ENCODE peak calls at places on chromosomes 13 and 19, in ten cellular contexts. W is K562, C is thyroid gland, H is nephron progenitor cell, Y is psoas muscle, X is fibroblast of lung, P is glutamatergic neuron, E is tibial nerve, N is GM10248, G is RWPE1. V is an unnamed sample.

GRCh38 chr13:50353651-50354415 is 338.6 kb downstream of the KCNRG start:
- DNase-seq in W (no peak), C (peak), H (no peak), Y (no peak), X (peak), P (no peak), E (no peak), N (no peak), G (peak), V (peak)

GRCh38 chr19:28643284-28643683 is 569.7 kb downstream of the UQCRFS1 start:
- DNase-seq in W (no peak), C (no peak), H (no peak), Y (no peak), X (no peak), P (no peak), E (no peak), N (no peak), G (no peak), V (no peak)

GRCh38 chr13:74889321-74889720 is 592.6 kb downstream of the TBC1D4 start:
- DNase-seq in W (no peak), C (no peak), H (no peak), Y (no peak), X (peak), P (no peak), E (no peak), N (no peak), G (peak), V (no peak)

GRCh38 chr13:65631078-65631477 is 1599.1 kb downstream of the PCDH9 start:
- DNase-seq in W (no peak), C (no peak), H (no peak), Y (no peak), X (peak), P (no peak), E (no peak), N (no peak), G (no peak), V (no peak)

GRCh38 chr13:38381840-38382239 is 32.2 kb downstream of the UFM1 start:
- DNase-seq in W (no peak), C (no peak), H (no peak), Y (no peak), X (peak), P (no peak), E (no peak), N (no peak), G (no peak), V (no peak)

GRCh38 chr19:3653865-3654513 is 27.4 kb upstream of the CACTIN start:
- DNase-seq in W (peak), C (no peak), H (no peak), Y (no peak), X (no peak), P (peak), E (no peak), N (no peak), G (no peak), V (no peak)

GRCh38 chr19:55474269-55475265 is 1.9 kb upstream of the ZNF628 start:
- DNase-seq in W (no peak), C (peak), H (no peak), Y (no peak), X (no peak), P (no peak), E (no peak), N (no peak), G (no peak), V (no peak)

GRCh38 chr19:51097166-51097736 is 11.0 kb downstream of the CTU1 start:
- DNase-seq in W (peak), C (peak), H (peak), Y (peak), X (peak), P (peak), E (peak), N (peak), G (peak), V (no peak)

GRCh38 chr19:3983936-3984583 is 1.2 kb downstream of the EEF2 start:
- DNase-seq in W (no peak), C (peak), H (peak), Y (peak), X (peak), P (no peak), E (no peak), N (no peak), G (no peak), V (no peak)

GRCh38 chr19:55535579-55536350 is 1.2 kb downstream of the SBK2 start:
- DNase-seq in W (no peak), C (no peak), H (no peak), Y (no peak), X (no peak), P (no peak), E (no peak), N (no peak), G (no peak), V (no peak)

GRCh38 chr13:66969291-66969690 is 260.8 kb downstream of the PCDH9 start:
- DNase-seq in W (no peak), C (no peak), H (no peak), Y (no peak), X (no peak), P (no peak), E (no peak), N (no peak), G (no peak), V (no peak)

GRCh38 chr13:90564566-90564965 is 782.9 kb upstream of the MIR17HG start:
- DNase-seq in W (no peak), C (no peak), H (no peak), Y (no peak), X (no peak), P (no peak), E (no peak), N (no peak), G (no peak), V (no peak)

GRCh38 chr19:6551091-6551490 is 20.3 kb downstream of the TNFSF9 start:
- DNase-seq in W (no peak), C (no peak), H (no peak), Y (no peak), X (no peak), P (no peak), E (no peak), N (no peak), G (no peak), V (no peak)

GRCh38 chr13:95296326-95296939 is 4.8 kb downstream of the ABCC4 start:
- DNase-seq in W (no peak), C (peak), H (peak), Y (peak), X (no peak), P (peak), E (no peak), N (peak), G (peak), V (no peak)

GRCh38 chr19:18831524-18832330 is at the start of gene UPF1:
- DNase-seq in W (peak), C (peak), H (peak), Y (peak), X (peak), P (peak), E (peak), N (peak), G (peak), V (peak)

GRCh38 chr19:495440-496332 is 600 bp upstream of the MADCAM1 start:
- DNase-seq in W (peak), C (no peak), H (peak), Y (peak), X (peak), P (peak), E (no peak), N (peak), G (no peak), V (no peak)

GRCh38 chr13:111051041-111051440 is 64.1 kb upstream of the ARHGEF7 start:
- DNase-seq in W (no peak), C (no peak), H (no peak), Y (no peak), X (no peak), P (no peak), E (no peak), N (no peak), G (no peak), V (no peak)

GRCh38 chr13:109712187-109712601 is 74.2 kb downstream of the IRS2 start:
- DNase-seq in W (peak), C (no peak), H (no peak), Y (no peak), X (no peak), P (no peak), E (no peak), N (no peak), G (no peak), V (no peak)

GRCh38 chr19:8212212-8212611 is 3.0 kb downstream of the CERS4 start:
- DNase-seq in W (no peak), C (no peak), H (no peak), Y (no peak), X (no peak), P (no peak), E (no peak), N (no peak), G (no peak), V (no peak)

GRCh38 chr13:81990652-81991051 is 1649.7 kb upstream of the SPRY2 start:
- DNase-seq in W (no peak), C (no peak), H (peak), Y (no peak), X (no peak), P (no peak), E (no peak), N (no peak), G (no peak), V (no peak)

GRCh38 chr19:52492201-52492960 is 35.1 kb upstream of the ZNF808 start:
- DNase-seq in W (peak), C (peak), H (peak), Y (no peak), X (no peak), P (peak), E (no peak), N (no peak), G (no peak), V (no peak)

GRCh38 chr13:51148223-51148951 is 37.3 kb upstream of the C13orf42 start:
- DNase-seq in W (no peak), C (no peak), H (peak), Y (no peak), X (no peak), P (peak), E (no peak), N (no peak), G (no peak), V (no peak)

GRCh38 chr19:41945135-41945766 is 13.9 kb downstream of the RABAC1 start:
- DNase-seq in W (no peak), C (peak), H (no peak), Y (no peak), X (no peak), P (no peak), E (no peak), N (peak), G (no peak), V (no peak)

GRCh38 chr19:24054044-24054935 is 32.7 kb upstream of the ZNF254 start:
- DNase-seq in W (no peak), C (no peak), H (no peak), Y (no peak), X (peak), P (no peak), E (no peak), N (no peak), G (peak), V (peak)

GRCh38 chr19:5828661-5829566 is 10.6 kb downstream of the FUT6 start:
- DNase-seq in W (peak), C (peak), H (peak), Y (no peak), X (peak), P (peak), E (no peak), N (peak), G (no peak), V (no peak)

GRCh38 chr13:70723732-70724131 is 615.5 kb upstream of the KLHL1 start:
- DNase-seq in W (no peak), C (no peak), H (no peak), Y (no peak), X (peak), P (no peak), E (no peak), N (no peak), G (no peak), V (no peak)

GRCh38 chr13:83423361-83423760 is 458.9 kb downstream of the SLITRK1 start:
- DNase-seq in W (no peak), C (no peak), H (no peak), Y (no peak), X (no peak), P (no peak), E (no peak), N (no peak), G (no peak), V (no peak)

GRCh38 chr13:113400621-113401451 is 36.9 kb upstream of the GRTP1 start:
- DNase-seq in W (no peak), C (peak), H (no peak), Y (peak), X (no peak), P (no peak), E (no peak), N (no peak), G (no peak), V (no peak)

GRCh38 chr19:6219147-6219525 is 60.6 kb downstream of the MLLT1 start:
- DNase-seq in W (no peak), C (no peak), H (no peak), Y (no peak), X (no peak), P (no peak), E (no peak), N (no peak), G (no peak), V (no peak)

GRCh38 chr13:98549006-98549727 is 27.7 kb downstream of the STK24 start:
- DNase-seq in W (no peak), C (no peak), H (no peak), Y (no peak), X (peak), P (no peak), E (no peak), N (no peak), G (no peak), V (peak)

GRCh38 chr13:102839462-102839861 is 6.4 kb upstream of the ERCC5 start:
- DNase-seq in W (no peak), C (no peak), H (no peak), Y (no peak), X (no peak), P (no peak), E (no peak), N (no peak), G (no peak), V (no peak)

GRCh38 chr19:11239377-11240000 is at the start of gene ANGPTL8:
- DNase-seq in W (no peak), C (no peak), H (no peak), Y (no peak), X (no peak), P (no peak), E (no peak), N (no peak), G (no peak), V (no peak)

GRCh38 chr13:50707533-50708096 is 135.9 kb downstream of the DLEU7 start:
- DNase-seq in W (no peak), C (no peak), H (no peak), Y (no peak), X (no peak), P (no peak), E (no peak), N (no peak), G (no peak), V (no peak)

GRCh38 chr13:64540468-64540867 is 2689.7 kb downstream of the PCDH9 start:
- DNase-seq in W (no peak), C (no peak), H (no peak), Y (no peak), X (no peak), P (no peak), E (no peak), N (no peak), G (no peak), V (no peak)

GRCh38 chr19:2507109-2507508 is 31.2 kb downstream of the GADD45B start:
- DNase-seq in W (peak), C (peak), H (no peak), Y (no peak), X (peak), P (peak), E (no peak), N (no peak), G (no peak), V (no peak)

GRCh38 chr19:5304486-5304885 is 36.1 kb downstream of the PTPRS start:
- DNase-seq in W (no peak), C (no peak), H (no peak), Y (no peak), X (no peak), P (no peak), E (no peak), N (no peak), G (no peak), V (no peak)

GRCh38 chr19:39217094-39217493 is 13.0 kb upstream of the SYCN start:
- DNase-seq in W (no peak), C (no peak), H (no peak), Y (no peak), X (no peak), P (no peak), E (no peak), N (no peak), G (no peak), V (no peak)

GRCh38 chr19:53577968-53578367 is 40.0 kb downstream of the ZNF331 start:
- DNase-seq in W (no peak), C (no peak), H (no peak), Y (no peak), X (no peak), P (no peak), E (no peak), N (no peak), G (no peak), V (no peak)

GRCh38 chr13:31864307-31864706 is 125.0 kb downstream of the RXFP2 start:
- DNase-seq in W (no peak), C (no peak), H (no peak), Y (no peak), X (no peak), P (no peak), E (no peak), N (no peak), G (no peak), V (no peak)

GRCh38 chr13:111903143-111903542 is 163.8 kb upstream of the SOX1 start:
- DNase-seq in W (no peak), C (no peak), H (no peak), Y (no peak), X (no peak), P (no peak), E (no peak), N (no peak), G (no peak), V (no peak)

GRCh38 chr19:45467456-45468158 is at the start of gene FOSB:
- DNase-seq in W (peak), C (peak), H (peak), Y (peak), X (peak), P (peak), E (peak), N (peak), G (peak), V (peak)
- TF ChIP-seq CTCF in W (no peak), C (no peak), H (no peak), Y (no peak), X (peak), P (no peak), E (no peak), N (no peak), G (no peak), V (peak)

DNA sequence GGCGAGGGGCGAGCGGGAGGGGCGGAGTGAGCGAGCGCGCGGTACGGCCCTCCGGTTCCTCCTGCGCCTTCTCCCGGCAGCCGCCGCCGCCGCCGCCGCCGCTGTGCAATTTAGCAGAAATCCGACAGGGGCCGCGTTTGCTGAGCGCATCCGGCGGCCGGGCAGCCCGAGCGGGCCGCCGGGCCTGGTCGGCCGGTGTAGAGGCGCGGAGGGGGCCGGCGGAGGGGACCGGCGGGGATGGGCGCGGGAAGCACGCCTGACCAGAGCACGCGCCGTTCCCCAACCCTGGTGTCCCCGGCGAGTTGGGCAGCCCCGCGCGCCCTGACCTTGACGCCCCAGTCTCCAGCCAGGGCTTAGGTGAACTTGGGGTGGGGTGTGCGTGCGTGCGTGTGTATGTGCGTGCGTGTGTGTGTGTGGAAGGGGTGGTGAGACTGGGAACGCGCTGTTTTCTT is 144.5 kb upstream of the ZNF536 start:
- DNase-seq in W (peak), C (peak), H (peak), Y (peak), X (peak), P (peak), E (no peak), N (peak), G (peak), V (no peak)
- TF ChIP-seq CTCF in W (peak), C (peak), H (peak), Y (peak), X (peak), P (peak), E (peak), N (peak), G (peak), V (peak)

DNA sequence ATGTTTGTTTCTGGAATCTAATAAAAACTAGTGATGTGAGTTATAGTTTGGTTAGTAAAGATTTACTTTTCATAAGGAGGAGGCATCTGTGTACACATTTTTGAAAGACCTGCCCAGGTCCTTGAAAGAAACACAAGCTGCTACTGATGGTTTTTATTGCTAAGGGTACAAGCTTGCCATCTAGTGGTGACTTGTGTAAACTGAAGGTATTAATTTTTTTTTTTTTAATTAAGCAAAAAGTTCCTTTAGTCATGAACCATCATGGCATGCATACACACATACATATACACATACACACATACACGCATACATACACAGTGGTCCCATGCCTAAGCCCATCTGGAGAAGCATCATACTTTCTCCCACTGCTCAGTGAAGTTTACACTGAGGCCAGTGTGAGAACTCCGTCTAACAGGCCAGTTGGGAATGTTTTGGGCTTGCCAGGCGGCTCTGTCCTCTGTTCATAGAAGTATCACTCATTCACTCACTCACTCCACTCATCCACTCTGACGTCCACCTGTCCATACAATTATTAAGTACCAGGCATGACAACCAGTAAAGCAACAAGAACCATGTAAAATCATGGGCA is 312.5 kb downstream of the DCLK1 start:
- DNase-seq in W (peak), C (no peak), H (no peak), Y (no peak), X (peak), P (no peak), E (no peak), N (peak), G (peak), V (no peak)
- TF ChIP-seq CTCF in W (peak), C (peak), H (peak), Y (peak), X (peak), P (peak), E (peak), N (peak), G (peak), V (peak)

GRCh38 chr13:42478531-42479156 is 95.3 kb upstream of the TNFSF11 start:
- DNase-seq in W (no peak), C (no peak), H (no peak), Y (no peak), X (peak), P (no peak), E (no peak), N (peak), G (no peak), V (no peak)
- TF ChIP-seq CTCF in W (no peak), C (no peak), H (no peak), Y (no peak), X (peak), P (no peak), E (no peak), N (peak), G (no peak), V (peak)

DNA sequence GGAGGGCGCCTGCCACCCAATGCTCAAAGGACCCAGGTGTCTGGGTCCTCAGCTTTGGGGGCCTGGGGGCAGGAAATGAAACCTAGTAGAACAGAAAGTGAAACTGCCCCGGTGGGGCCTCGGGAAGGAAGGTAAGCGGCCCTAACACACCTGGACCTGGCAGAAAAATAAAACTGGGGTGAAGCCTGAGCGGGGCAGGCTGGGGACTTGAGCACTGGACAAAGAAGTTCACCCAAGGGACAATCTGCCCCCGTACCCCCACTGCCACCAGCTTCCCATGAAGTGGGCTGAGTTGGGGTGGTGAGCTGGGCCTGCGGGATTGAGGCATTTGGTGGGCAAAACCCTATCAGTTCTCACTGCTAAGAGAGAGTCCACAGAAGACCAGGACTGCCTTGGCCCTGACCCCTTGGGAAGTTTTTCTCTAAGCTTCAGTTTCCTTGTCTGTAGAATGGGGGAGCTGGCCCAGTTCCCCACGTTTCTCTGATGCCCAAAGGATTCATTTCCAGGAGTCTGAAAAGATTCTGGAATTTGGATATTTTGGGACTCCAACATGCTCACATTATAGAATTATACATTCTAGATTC is 2.3 kb downstream of the PRKD2 start:
- DNase-seq in W (no peak), C (no peak), H (no peak), Y (no peak), X (no peak), P (no peak), E (no peak), N (peak), G (no peak), V (no peak)
- TF ChIP-seq CTCF in W (no peak), C (no peak), H (no peak), Y (no peak), X (no peak), P (no peak), E (no peak), N (no peak), G (no peak), V (no peak)

GRCh38 chr13:26037302-26037701 is 14.5 kb downstream of the SHISA2 start:
- DNase-seq in W (peak), C (peak), H (no peak), Y (no peak), X (no peak), P (peak), E (no peak), N (no peak), G (no peak), V (no peak)
- TF ChIP-seq CTCF in W (peak), C (no peak), H (peak), Y (peak), X (peak), P (peak), E (no peak), N (peak), G (peak), V (peak)

V was measured in AG04450.